ENCODE peak calls at places on chromosomes 1 and 21, in nine cellular contexts. L is neuronal stem cell; U is MM.1S; J is stomach; M is substantia nigra; Q is CD8-positive, alpha-beta memory T cell; E is ovary; Z is brain microvascular endothelial cell; G is coronary artery. I is an unnamed sample.

GRCh38 chr1:156641761-156642264 is at the start of gene BCAN:
- DNase-seq in L (no peak), U (no peak), J (no peak), M (peak; percentile 51), Q (no peak), E (no peak), Z (no peak), G (no peak), I (peak; percentile 82)

GRCh38 chr1:209349372-209350324 is 233.9 kb upstream of the CAMK1G start:
- DNase-seq in L (no peak), U (peak; percentile 19), J (no peak), M (no peak), Q (no peak), E (no peak), Z (peak; percentile 34), G (no peak), I (no peak)

GRCh38 chr1:206899717-206900116 is 2.5 kb downstream of the IL24 start:
- DNase-seq in L (no peak), U (no peak), J (no peak), M (no peak), Q (no peak), E (no peak), Z (no peak), G (no peak), I (no peak)

GRCh38 chr1:148334339-148335130 is 148.6 kb downstream of the PPIAL4G start:
- DNase-seq in L (peak; percentile 76), U (peak; percentile 83), J (peak; percentile 80), M (no peak), Q (peak; percentile 72), E (peak; percentile 73), Z (peak; percentile 92), G (peak; percentile 88), I (no peak)

GRCh38 chr1:246078126-246078887 is 428.8 kb downstream of the SMYD3 start:
- DNase-seq in L (no peak), U (no peak), J (no peak), M (no peak), Q (no peak), E (no peak), Z (no peak), G (no peak), I (no peak)

GRCh38 chr1:56335394-56335793 is 244.0 kb downstream of the PLPP3 start:
- DNase-seq in L (no peak), U (no peak), J (no peak), M (no peak), Q (no peak), E (no peak), Z (no peak), G (no peak), I (no peak)

GRCh38 chr1:29849038-29849750 is 612.9 kb downstream of the PTPRU start:
- DNase-seq in L (peak; percentile 30), U (peak; percentile 63), J (peak; percentile 33), M (no peak), Q (no peak), E (no peak), Z (peak; percentile 5), G (peak; percentile 45), I (peak; percentile 26)

GRCh38 chr1:101592861-101593260 is 356.0 kb downstream of the S1PR1 start:
- DNase-seq in L (no peak), U (no peak), J (no peak), M (no peak), Q (no peak), E (no peak), Z (peak; percentile 23), G (no peak), I (no peak)

GRCh38 chr1:110057963-110058518 is 12.4 kb downstream of the ALX3 start:
- DNase-seq in L (no peak), U (no peak), J (no peak), M (no peak), Q (no peak), E (no peak), Z (no peak), G (no peak), I (no peak)

GRCh38 chr1:12600880-12601633 is 17.0 kb downstream of the DHRS3 start:
- DNase-seq in L (no peak), U (peak; percentile 28), J (peak; percentile 68), M (no peak), Q (peak; percentile 56), E (no peak), Z (no peak), G (no peak), I (peak; percentile 22)

GRCh38 chr1:205920861-205921558 is 22.2 kb downstream of the SLC26A9 start:
- DNase-seq in L (no peak), U (no peak), J (peak; percentile 23), M (no peak), Q (no peak), E (no peak), Z (no peak), G (peak; percentile 59), I (no peak)

GRCh38 chr1:44634790-44635189 is 39.5 kb downstream of the TMEM53 start:
- DNase-seq in L (no peak), U (no peak), J (no peak), M (no peak), Q (no peak), E (no peak), Z (no peak), G (no peak), I (no peak)

GRCh38 chr1:223844521-223844961 is 1.2 kb downstream of the TP53BP2 start:
- DNase-seq in L (no peak), U (peak; percentile 31), J (no peak), M (no peak), Q (peak; percentile 44), E (no peak), Z (no peak), G (no peak), I (no peak)

GRCh38 chr1:109256971-109257681 is 7.8 kb downstream of the CELSR2 start:
- DNase-seq in L (no peak), U (no peak), J (no peak), M (no peak), Q (no peak), E (no peak), Z (no peak), G (no peak), I (no peak)

GRCh38 chr1:31559715-31560114 is 16.6 kb upstream of the TINAGL1 start:
- DNase-seq in L (no peak), U (no peak), J (no peak), M (no peak), Q (no peak), E (no peak), Z (no peak), G (no peak), I (no peak)

GRCh38 chr1:172549621-172550280 is 16.8 kb downstream of the SUCO start:
- DNase-seq in L (no peak), U (no peak), J (no peak), M (no peak), Q (no peak), E (no peak), Z (no peak), G (no peak), I (no peak)

GRCh38 chr1:157154940-157155514 is 16.8 kb upstream of the ETV3 start:
- DNase-seq in L (no peak), U (no peak), J (peak; percentile 89), M (no peak), Q (no peak), E (peak; percentile 41), Z (peak; percentile 27), G (no peak), I (no peak)

GRCh38 chr1:84996846-84997666 is at the start of gene MCOLN2:
- DNase-seq in L (peak; percentile 61), U (peak; percentile 8), J (peak; percentile 34), M (no peak), Q (peak; percentile 63), E (no peak), Z (no peak), G (no peak), I (no peak)

GRCh38 chr1:84387480-84388163 is 10.7 kb upstream of the DNASE2B start:
- DNase-seq in L (no peak), U (no peak), J (no peak), M (no peak), Q (no peak), E (no peak), Z (no peak), G (no peak), I (no peak)

GRCh38 chr1:171852273-171852672 is 11.0 kb downstream of the DNM3 start:
- DNase-seq in L (no peak), U (no peak), J (no peak), M (no peak), Q (no peak), E (no peak), Z (peak; percentile 2), G (no peak), I (no peak)

DNA sequence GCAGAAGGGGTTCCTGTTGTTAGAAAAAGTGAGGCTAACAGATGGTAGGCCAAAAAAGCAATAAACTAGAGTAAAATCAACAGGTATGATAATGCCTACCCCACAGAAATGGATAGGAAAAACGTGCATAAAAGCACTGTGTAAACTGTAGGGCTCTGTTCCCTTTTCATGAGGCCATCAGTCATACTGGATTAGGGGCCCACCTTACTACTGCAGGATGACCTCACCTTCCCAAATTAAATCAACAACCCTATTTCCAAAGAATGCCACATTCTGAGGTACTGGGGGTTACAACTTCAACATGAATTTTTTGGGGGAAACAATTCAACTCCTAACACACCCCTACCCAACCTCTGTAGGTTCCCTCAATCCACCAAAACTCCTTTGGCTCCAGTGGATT is 54.9 kb downstream of the KIAA1614 start:
- DNase-seq in L (no peak), U (no peak), J (no peak), M (no peak), Q (no peak), E (no peak), Z (no peak), G (no peak), I (no peak)
- H3K27ac ChIP-seq in L (no peak overlapping the region), U (no peak overlapping the region), J (no peak overlapping the region), M (no peak overlapping the region), Q (no peak overlapping the region), E (no peak overlapping the region), Z (no peak overlapping the region), G (no peak overlapping the region), I (no peak overlapping the region)

DNA sequence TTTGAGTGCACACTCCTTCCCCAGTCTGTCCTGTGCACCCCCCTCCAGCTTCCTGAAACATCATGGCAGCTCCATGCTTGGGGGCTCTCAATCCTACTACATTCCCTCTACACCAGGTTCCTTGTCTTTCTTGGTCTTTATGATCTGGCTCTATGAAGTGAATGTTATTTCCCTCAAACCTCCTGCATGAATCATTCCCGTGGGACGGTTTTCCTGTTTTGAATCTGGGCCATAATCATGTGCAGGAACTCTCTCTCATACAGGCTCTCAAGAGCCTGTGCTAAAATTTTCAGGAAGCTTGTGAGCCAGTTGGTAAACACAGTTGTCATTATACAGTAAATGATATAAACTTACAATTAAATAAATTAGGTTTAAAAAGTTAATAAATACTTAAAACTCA is 89.8 kb upstream of the KCNE2 start:
- DNase-seq in L (no peak), U (no peak), J (no peak), M (no peak), Q (no peak), E (no peak), Z (peak; percentile 30), G (no peak), I (no peak)
- H3K27ac ChIP-seq in L (no peak overlapping the region), U (no peak overlapping the region), J (no peak overlapping the region), M (no peak overlapping the region), Q (no peak overlapping the region), E (no peak overlapping the region), Z (no peak overlapping the region), G (no peak overlapping the region), I (no peak overlapping the region)

GRCh38 chr1:115761601-115762302 is 6.8 kb downstream of the CASQ2 start:
- DNase-seq in L (no peak), U (no peak), J (no peak), M (no peak), Q (no peak), E (no peak), Z (no peak), G (no peak), I (no peak)
- H3K27ac ChIP-seq in L (no peak overlapping the region), U (no peak overlapping the region), J (no peak overlapping the region), M (no peak overlapping the region), Q (no peak overlapping the region), E (no peak overlapping the region), Z (no peak overlapping the region), G (no peak overlapping the region), I (no peak overlapping the region)

GRCh38 chr1:15758537-15758936 is at the start of gene FBLIM1:
- DNase-seq in L (no peak), U (no peak), J (no peak), M (no peak), Q (no peak), E (no peak), Z (no peak), G (no peak), I (no peak)
- H3K27ac ChIP-seq in L (no peak within 1 kb of the TSS), U (no peak within 1 kb of the TSS), J (peak within 1 kb of the TSS; percentile 63), M (no peak within 1 kb of the TSS), Q (no peak within 1 kb of the TSS), E (peak within 1 kb of the TSS; percentile 65), Z (peak within 1 kb of the TSS; percentile 2), G (peak within 1 kb of the TSS; percentile 99), I (no peak within 1 kb of the TSS)